ENCODE peak calls at places on chromosomes 4 and X, in seven cellular contexts. Y is MCF 10A, A is iPS-NIHi11, F is NCI-H2171 treated with DMSO at 0.1 percent for 48 hours, M is lower leg skin, Z is NCI-H446 treated with DMSO at 0.1 percent for 48 hours, K is BJ. L is an unnamed sample.

GRCh38 chr4:168496834-168497233 is at the start of gene PALLD:
- DNase-seq in Y (no peak), A (peak; percentile 24), F (no peak), M (no peak), Z (no peak), K (peak; percentile 12), L (no peak)

GRCh38 chr4:183841001-183841400 is 64.1 kb upstream of the STOX2 start:
- DNase-seq in Y (no peak), A (no peak), F (no peak), M (no peak), Z (no peak), K (no peak), L (no peak)

GRCh38 chr4:76589872-76590846 is 155.1 kb downstream of the SHROOM3 start:
- DNase-seq in Y (peak; percentile 49), A (peak; percentile 93), F (no peak), M (no peak), Z (no peak), K (peak; percentile 95), L (peak; percentile 77)

GRCh38 chr4:154415313-154415712 is 76.3 kb downstream of the DCHS2 start:
- DNase-seq in Y (no peak), A (peak; percentile 14), F (no peak), M (no peak), Z (no peak), K (no peak), L (no peak)

GRCh38 chrX:86133761-86134160 is 14.5 kb upstream of the DACH2 start:
- DNase-seq in Y (peak; percentile 30), A (no peak), F (peak; percentile 0), M (no peak), Z (peak; percentile 0), K (no peak), L (peak; percentile 11)

GRCh38 chrX:116009871-116010710 is 160.5 kb upstream of the AGTR2 start:
- DNase-seq in Y (no peak), A (peak; percentile 7), F (no peak), M (no peak), Z (no peak), K (no peak), L (peak; percentile 2)

GRCh38 chrX:46913710-46914109 is 1.5 kb downstream of the JADE3 start:
- DNase-seq in Y (peak; percentile 23), A (no peak), F (no peak), M (no peak), Z (no peak), K (no peak), L (peak; percentile 30)

GRCh38 chrX:24190500-24191156 is 41.1 kb downstream of the ZFX start:
- DNase-seq in Y (no peak), A (no peak), F (no peak), M (no peak), Z (no peak), K (no peak), L (no peak)

GRCh38 chrX:120309873-120310730 is 1.2 kb downstream of the TMEM255A start:
- DNase-seq in Y (peak; percentile 13), A (peak; percentile 15), F (no peak), M (no peak), Z (no peak), K (no peak), L (no peak)